ENCODE peak calls at places on chromosomes 2 and 18, in five cellular contexts. One of them, this sample, is unnamed.

GRCh38 chr2:100560431-100560830 is 2.4 kb upstream of the PDCL3 start:
- ATAC-seq in heart left ventricle: no peak
- ATAC-seq in body of pancreas: no peak
- ATAC-seq in HCT116: no peak
- ATAC-seq in K562: no peak
- ATAC-seq in this sample: no peak

GRCh38 chr2:192314800-192315481 is 120.2 kb upstream of the TMEFF2 start:
- ATAC-seq in body of pancreas: no peak
- ATAC-seq in K562: no peak
- ATAC-seq in heart left ventricle: no peak
- ATAC-seq in HCT116: no peak
- ATAC-seq in this sample: no peak

GRCh38 chr2:219713110-219713509 is 85.7 kb downstream of the SLC4A3 start:
- ATAC-seq in heart left ventricle: no peak
- ATAC-seq in HCT116: peak; percentile 75
- ATAC-seq in body of pancreas: no peak
- ATAC-seq in K562: peak; percentile 98
- ATAC-seq in this sample: no peak

GRCh38 chr18:31783059-31783458 is 22.4 kb upstream of the SLC25A52 start:
- ATAC-seq in HCT116: no peak
- ATAC-seq in heart left ventricle: no peak
- ATAC-seq in K562: no peak
- ATAC-seq in body of pancreas: no peak
- ATAC-seq in this sample: no peak

GRCh38 chr2:67453365-67453764 is 56.2 kb downstream of the ETAA1 start:
- ATAC-seq in K562: no peak
- ATAC-seq in body of pancreas: no peak
- ATAC-seq in HCT116: no peak
- ATAC-seq in heart left ventricle: no peak
- ATAC-seq in this sample: no peak

GRCh38 chr2:150159300-150159699 is 328.2 kb downstream of the RND3 start:
- ATAC-seq in body of pancreas: no peak
- ATAC-seq in HCT116: no peak
- ATAC-seq in heart left ventricle: no peak
- ATAC-seq in K562: no peak
- ATAC-seq in this sample: no peak

GRCh38 chr2:207331674-207332073 is 165.9 kb upstream of the KLF7 start:
- ATAC-seq in HCT116: no peak
- ATAC-seq in body of pancreas: no peak
- ATAC-seq in K562: no peak
- ATAC-seq in heart left ventricle: no peak
- ATAC-seq in this sample: no peak

GRCh38 chr2:85994897-85995647 is 106.3 kb upstream of the ST3GAL5 start:
- ATAC-seq in HCT116: no peak
- ATAC-seq in heart left ventricle: no peak
- ATAC-seq in K562: no peak
- ATAC-seq in body of pancreas: no peak
- ATAC-seq in this sample: no peak

GRCh38 chr2:527581-527980 is 149.6 kb downstream of the TMEM18 start:
- ATAC-seq in body of pancreas: no peak
- ATAC-seq in HCT116: no peak
- ATAC-seq in heart left ventricle: no peak
- ATAC-seq in K562: no peak
- ATAC-seq in this sample: no peak

GRCh38 chr2:168090366-168091019 is 156.9 kb downstream of the STK39 start:
- ATAC-seq in HCT116: no peak
- ATAC-seq in heart left ventricle: no peak
- ATAC-seq in K562: no peak
- ATAC-seq in body of pancreas: no peak
- ATAC-seq in this sample: no peak

GRCh38 chr2:198080872-198081271 is 276.5 kb downstream of the PLCL1 start:
- ATAC-seq in heart left ventricle: no peak
- ATAC-seq in K562: no peak
- ATAC-seq in body of pancreas: no peak
- ATAC-seq in HCT116: no peak
- ATAC-seq in this sample: no peak

GRCh38 chr2:8803658-8804379 is 33.6 kb downstream of the KIDINS220 start:
- ATAC-seq in K562: peak; percentile 98
- ATAC-seq in body of pancreas: peak; percentile 94
- ATAC-seq in heart left ventricle: peak; percentile 23
- ATAC-seq in HCT116: peak; percentile 100
- ATAC-seq in this sample: peak; percentile 41

GRCh38 chr18:58580078-58580477 is 48.8 kb downstream of the ALPK2 start:
- ATAC-seq in heart left ventricle: no peak
- ATAC-seq in body of pancreas: no peak
- ATAC-seq in K562: no peak
- ATAC-seq in HCT116: no peak
- ATAC-seq in this sample: no peak

GRCh38 chr18:9571546-9571945 is 42.8 kb downstream of the PPP4R1 start:
- ATAC-seq in HCT116: no peak
- ATAC-seq in body of pancreas: no peak
- ATAC-seq in K562: no peak
- ATAC-seq in heart left ventricle: no peak
- ATAC-seq in this sample: no peak

GRCh38 chr18:9570255-9570654 is 44.1 kb downstream of the PPP4R1 start:
- ATAC-seq in K562: no peak
- ATAC-seq in heart left ventricle: no peak
- ATAC-seq in HCT116: no peak
- ATAC-seq in body of pancreas: no peak
- ATAC-seq in this sample: no peak

GRCh38 chr18:9568186-9568585 is 46.2 kb downstream of the PPP4R1 start:
- ATAC-seq in HCT116: no peak
- ATAC-seq in K562: no peak
- ATAC-seq in heart left ventricle: no peak
- ATAC-seq in body of pancreas: no peak
- ATAC-seq in this sample: no peak

GRCh38 chr18:9565407-9565806 is 49.0 kb downstream of the PPP4R1 start:
- ATAC-seq in heart left ventricle: no peak
- ATAC-seq in K562: no peak
- ATAC-seq in body of pancreas: no peak
- ATAC-seq in HCT116: no peak
- ATAC-seq in this sample: no peak

GRCh38 chr18:9569178-9569577 is 45.2 kb downstream of the PPP4R1 start:
- ATAC-seq in heart left ventricle: no peak
- ATAC-seq in HCT116: no peak
- ATAC-seq in body of pancreas: no peak
- ATAC-seq in K562: no peak
- ATAC-seq in this sample: no peak
- H3K36me3 ChIP-seq in heart left ventricle: peaks cover 72% of the 10 kb centered on the region
- H3K36me3 ChIP-seq in HCT116: peaks cover 30% of the 10 kb centered on the region
- H3K36me3 ChIP-seq in body of pancreas: peaks cover 5% of the 10 kb centered on the region
- H3K36me3 ChIP-seq in K562: peaks cover 79% of the 10 kb centered on the region
- H3K36me3 ChIP-seq in this sample: peaks cover 65% of the 10 kb centered on the region

GRCh38 chr2:239264838-239265651 is 135.8 kb downstream of the HDAC4 start:
- ATAC-seq in heart left ventricle: peak; percentile 6
- ATAC-seq in body of pancreas: peak; percentile 19
- ATAC-seq in HCT116: peak; percentile 45
- ATAC-seq in K562: peak; percentile 76
- ATAC-seq in this sample: peak; percentile 67
- TF ChIP-seq POLR2A in heart left ventricle: no peak
- TF ChIP-seq POLR2A in body of pancreas: peak; percentile 16
- TF ChIP-seq POLR2A in HCT116: no peak
- TF ChIP-seq POLR2A in K562: no peak
- TF ChIP-seq POLR2A in this sample: no peak

GRCh38 chr18:8882632-8883408 is 177.5 kb downstream of the MTCL1 start:
- ATAC-seq in K562: peak; percentile 94
- ATAC-seq in heart left ventricle: no peak
- ATAC-seq in body of pancreas: no peak
- ATAC-seq in HCT116: peak; percentile 93
- ATAC-seq in this sample: no peak
- TF ChIP-seq CTCF in K562: peak; percentile 79
- TF ChIP-seq CTCF in heart left ventricle: no peak
- TF ChIP-seq CTCF in body of pancreas: no peak
- TF ChIP-seq CTCF in HCT116: peak; percentile 72
- TF ChIP-seq CTCF in this sample: no peak

GRCh38 chr2:215429424-215429823 is 6.4 kb downstream of the FN1 start:
- ATAC-seq in heart left ventricle: no peak
- ATAC-seq in body of pancreas: no peak
- ATAC-seq in K562: no peak
- ATAC-seq in HCT116: no peak
- ATAC-seq in this sample: no peak
- H3K36me3 ChIP-seq in heart left ventricle: peaks cover 87% of the 10 kb centered on the region
- H3K36me3 ChIP-seq in body of pancreas: no peaks in the 10 kb centered on the region
- H3K36me3 ChIP-seq in K562: no peaks in the 10 kb centered on the region
- H3K36me3 ChIP-seq in HCT116: no peaks in the 10 kb centered on the region
- H3K36me3 ChIP-seq in this sample: peaks cover 76% of the 10 kb centered on the region

DNA sequence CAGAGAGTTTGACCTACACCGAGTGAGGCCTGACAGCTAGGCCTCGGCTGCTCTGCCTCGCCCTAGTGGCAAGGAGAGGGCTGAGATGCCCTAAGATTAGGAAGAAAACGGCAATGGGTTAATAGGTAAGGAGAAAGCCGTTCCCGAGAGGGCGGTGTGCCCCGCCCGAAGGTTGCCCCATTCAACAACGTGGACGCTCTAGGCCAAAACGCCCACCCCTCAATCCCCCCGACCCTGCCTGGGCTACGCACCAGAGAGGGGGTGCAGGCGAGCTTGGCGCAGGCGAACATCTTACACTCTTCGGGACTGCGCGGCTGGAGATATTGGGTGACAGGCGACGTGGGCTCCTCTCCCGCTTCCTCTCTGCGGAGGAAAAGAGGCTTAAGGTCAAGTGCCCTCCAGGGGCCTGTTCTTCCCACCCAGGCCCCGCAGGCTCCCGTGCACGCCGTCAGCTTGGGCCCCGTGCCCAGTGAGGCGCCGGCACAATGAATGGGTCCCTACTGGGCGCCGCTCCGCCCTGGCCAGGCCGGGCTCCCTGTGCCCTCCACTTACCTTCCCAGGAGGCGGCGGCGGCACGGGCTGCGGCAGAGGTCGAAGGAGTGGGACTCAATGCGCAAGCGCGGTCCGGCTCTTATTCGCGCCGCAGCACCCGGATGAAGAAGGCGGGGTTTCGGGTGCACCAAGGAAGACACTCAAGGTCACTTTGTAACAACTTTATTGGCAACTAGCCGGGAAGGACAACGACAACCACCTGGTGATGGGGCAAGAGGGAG is at the start of gene ATP5MC3:
- ATAC-seq in HCT116: peak; percentile 92
- ATAC-seq in body of pancreas: peak; percentile 98
- ATAC-seq in heart left ventricle: peak; percentile 93
- ATAC-seq in K562: peak; percentile 92
- ATAC-seq in this sample: peak; percentile 97
- TF ChIP-seq POLR2A in HCT116: peak; percentile 94
- TF ChIP-seq POLR2A in body of pancreas: peak; percentile 83
- TF ChIP-seq POLR2A in heart left ventricle: peak; percentile 91
- TF ChIP-seq POLR2A in K562: peak; percentile 99
- TF ChIP-seq POLR2A in this sample: peak; percentile 65

DNA sequence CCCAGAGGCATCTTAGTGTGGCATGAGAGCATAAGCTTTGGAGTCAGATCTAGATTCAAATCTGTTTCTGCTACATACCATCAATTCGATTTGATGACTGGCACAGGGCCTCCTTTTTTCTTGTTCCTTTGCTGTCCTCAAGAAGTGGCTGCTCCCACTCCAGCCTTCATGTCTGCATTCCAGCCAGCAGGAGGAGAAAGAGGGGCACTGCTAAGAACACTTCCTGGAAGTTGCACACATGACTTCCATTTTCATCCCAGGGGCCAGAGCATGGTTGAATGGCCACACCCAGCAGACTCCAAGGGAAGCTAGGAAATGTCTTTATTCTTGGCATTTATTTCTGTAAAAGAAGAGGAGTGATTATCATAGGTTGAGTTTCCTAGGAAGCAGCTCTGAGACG is 50.4 kb downstream of the EML6 start:
- ATAC-seq in heart left ventricle: no peak
- ATAC-seq in K562: peak; percentile 72
- ATAC-seq in body of pancreas: no peak
- ATAC-seq in HCT116: peak; percentile 63
- ATAC-seq in this sample: no peak
- TF ChIP-seq CTCF in heart left ventricle: no peak
- TF ChIP-seq CTCF in K562: peak; percentile 33
- TF ChIP-seq CTCF in body of pancreas: no peak
- TF ChIP-seq CTCF in HCT116: peak; percentile 67
- TF ChIP-seq CTCF in this sample: no peak

GRCh38 chr2:106894545-106894944 is 8.6 kb upstream of the ST6GAL2 start:
- ATAC-seq in K562: no peak
- ATAC-seq in body of pancreas: no peak
- ATAC-seq in HCT116: no peak
- ATAC-seq in heart left ventricle: no peak
- ATAC-seq in this sample: no peak
- H3K36me3 ChIP-seq in K562: no peaks in the 10 kb centered on the region
- H3K36me3 ChIP-seq in body of pancreas: no peaks in the 10 kb centered on the region
- H3K36me3 ChIP-seq in HCT116: no peaks in the 10 kb centered on the region
- H3K36me3 ChIP-seq in heart left ventricle: no peaks in the 10 kb centered on the region
- H3K36me3 ChIP-seq in this sample: no peaks in the 10 kb centered on the region

DNA sequence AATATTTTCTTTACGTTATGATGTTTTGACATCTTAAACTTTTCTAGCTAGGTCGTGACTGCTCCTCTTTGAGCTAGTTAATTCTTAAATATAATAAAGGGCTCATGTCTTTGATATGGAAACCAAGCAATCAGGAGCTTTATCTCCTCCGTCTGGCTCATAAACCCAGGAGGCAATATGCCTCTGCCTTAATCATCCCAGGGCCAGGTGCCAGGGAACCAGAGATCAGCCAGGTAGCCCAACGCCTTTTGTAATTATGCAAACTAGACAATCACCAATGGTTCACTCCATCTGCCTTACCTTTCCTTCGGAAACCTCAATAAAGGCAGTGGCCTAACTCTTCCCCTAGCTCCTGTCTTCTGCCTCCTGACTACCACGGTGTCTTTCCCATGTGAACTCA is 213.7 kb downstream of the KCNJ3 start:
- ATAC-seq in body of pancreas: no peak
- ATAC-seq in K562: no peak
- ATAC-seq in HCT116: no peak
- ATAC-seq in heart left ventricle: no peak
- ATAC-seq in this sample: no peak
- TF ChIP-seq POLR2A in body of pancreas: no peak
- TF ChIP-seq POLR2A in K562: no peak
- TF ChIP-seq POLR2A in HCT116: no peak
- TF ChIP-seq POLR2A in heart left ventricle: no peak
- TF ChIP-seq POLR2A in this sample: no peak

GRCh38 chr2:171706152-171706803 is 19.0 kb downstream of the DYNC1I2 start:
- ATAC-seq in K562: peak; percentile 58
- ATAC-seq in body of pancreas: no peak
- ATAC-seq in heart left ventricle: no peak
- ATAC-seq in HCT116: peak; percentile 67
- ATAC-seq in this sample: no peak
- TF ChIP-seq CTCF in K562: no peak
- TF ChIP-seq CTCF in body of pancreas: no peak
- TF ChIP-seq CTCF in heart left ventricle: peak; percentile 43
- TF ChIP-seq CTCF in HCT116: peak; percentile 58
- TF ChIP-seq CTCF in this sample: no peak

DNA sequence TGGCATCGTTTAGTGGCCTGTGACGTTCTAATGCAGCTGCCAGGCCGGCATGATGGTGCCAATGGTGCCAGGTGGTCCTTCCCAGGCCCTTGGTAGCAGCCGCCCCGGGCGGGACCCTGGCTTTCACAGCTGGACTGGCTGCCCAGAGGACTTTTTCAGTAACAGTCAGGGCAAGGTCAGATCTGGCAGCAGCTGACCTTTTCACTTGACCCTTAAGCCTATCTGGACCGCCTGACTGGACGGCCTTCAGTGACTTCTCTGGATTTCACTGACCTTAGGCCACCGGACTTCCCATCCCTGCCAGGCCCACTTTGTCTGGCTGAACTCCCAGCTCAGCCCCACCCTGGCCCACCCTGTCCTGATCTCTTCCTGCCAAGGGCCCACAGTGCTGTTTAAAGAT is 15.9 kb downstream of the TRIB2 start:
- ATAC-seq in body of pancreas: peak; percentile 52
- ATAC-seq in K562: no peak
- ATAC-seq in heart left ventricle: peak; percentile 45
- ATAC-seq in HCT116: no peak
- ATAC-seq in this sample: peak; percentile 73
- H3K36me3 ChIP-seq in body of pancreas: no peaks in the 10 kb centered on the region
- H3K36me3 ChIP-seq in K562: peaks cover 55% of the 10 kb centered on the region
- H3K36me3 ChIP-seq in heart left ventricle: peaks cover 76% of the 10 kb centered on the region
- H3K36me3 ChIP-seq in HCT116: no peaks in the 10 kb centered on the region
- H3K36me3 ChIP-seq in this sample: no peaks in the 10 kb centered on the region